ENCODE peak calls at places on chromosomes 16 and 17, in six cellular contexts. M is activated CD4-positive, alpha-beta T cell treated with anti-CD3 and anti-CD28 coated beads, Interleukin-2, amount 50 U/mL, for 1 hour; X is activated T-cell treated with anti-CD3 and anti-CD28 coated beads for 1 hour; H is GM12892; A is GM12891; G is ovary. S is an unnamed sample.

GRCh38 chr17:16521070-16521727 is 29.2 kb upstream of the LRRC75A start:
- DNase-seq in M (peak), A (peak), X (peak), G (peak), H (peak), S (peak)

GRCh38 chr17:58089111-58089510 is 5.9 kb downstream of the DYNLL2 start:
- DNase-seq in X (no peak), M (no peak), H (no peak), A (no peak), G (no peak), S (no peak)

GRCh38 chr16:23544436-23544835 is 12.7 kb downstream of the EARS2 start:
- DNase-seq in X (no peak), M (no peak), H (no peak), G (no peak), A (no peak), S (no peak)

GRCh38 chr17:31211352-31212012 is 85.6 kb downstream of the OMG start:
- DNase-seq in G (no peak), X (no peak), M (no peak), H (no peak), A (no peak), S (no peak)

GRCh38 chr17:64385187-64386083 is 5.2 kb downstream of the PECAM1 start:
- DNase-seq in A (no peak), H (no peak), M (no peak), G (peak), X (no peak), S (no peak)

GRCh38 chr17:418421-418751 is 65.8 kb upstream of the RPH3AL start:
- DNase-seq in H (no peak), A (no peak), M (peak), X (no peak), G (no peak), S (no peak)

GRCh38 chr17:79740413-79740812 is 9.7 kb downstream of the ENPP7 start:
- DNase-seq in A (no peak), H (no peak), M (no peak), G (no peak), X (no peak), S (no peak)

GRCh38 chr17:16814439-16814838 is 124.4 kb downstream of the CCDC144A start:
- DNase-seq in M (no peak), H (no peak), X (no peak), G (no peak), A (no peak), S (no peak)

GRCh38 chr16:77553130-77553529 is 118.3 kb upstream of the ADAMTS18 start:
- DNase-seq in A (no peak), M (no peak), X (no peak), H (no peak), G (no peak), S (no peak)

GRCh38 chr16:28587386-28587785 is 9.5 kb downstream of the SULT1A2 start:
- DNase-seq in X (no peak), M (no peak), A (no peak), G (no peak), H (no peak), S (no peak)